ENCODE peak calls at places on chromosomes 4 and X, in five cellular contexts. Z is natural killer cell, F is G401, Q is psoas muscle, K is GM03348. Y is an unnamed sample.

GRCh38 chr4:1407657-1408333 is 1.6 kb upstream of the NKX1-1 start:
- DNase-seq in F (no peak), Z (no peak), K (no peak), Q (no peak), Y (no peak)

GRCh38 chr4:89949782-89950387 is 55.2 kb downstream of the MMRN1 start:
- DNase-seq in Z (no peak), Q (no peak), K (peak), F (no peak), Y (no peak)

GRCh38 chrX:16022580-16023170 is 100.7 kb upstream of the GRPR start:
- DNase-seq in F (no peak), Q (no peak), K (peak), Z (no peak), Y (no peak)

GRCh38 chr4:151953286-151953685 is 192.5 kb upstream of the GATB start:
- DNase-seq in Q (no peak), K (no peak), F (no peak), Z (no peak), Y (no peak)

GRCh38 chr4:118351851-118352827 is 664 bp downstream of the PRSS12 start:
- DNase-seq in Z (no peak), F (peak), Q (peak), K (peak), Y (no peak)

GRCh38 chr4:8721621-8722020 is 129.1 kb downstream of the CPZ start:
- DNase-seq in Z (no peak), Q (no peak), K (no peak), F (no peak), Y (no peak)

GRCh38 chr4:66602622-66603021 is 932.3 kb upstream of the EPHA5 start:
- DNase-seq in K (no peak), Z (no peak), Q (no peak), F (no peak), Y (no peak)

GRCh38 chrX:19257001-19257400 is 86.7 kb upstream of the PDHA1 start:
- DNase-seq in Z (no peak), K (no peak), Q (no peak), F (no peak), Y (no peak)

GRCh38 chr4:30262379-30262778 is 457.8 kb upstream of the PCDH7 start:
- DNase-seq in K (no peak), Z (no peak), F (no peak), Q (no peak), Y (no peak)

GRCh38 chr4:10140866-10141759 is 24.5 kb upstream of the WDR1 start:
- DNase-seq in Z (no peak), F (no peak), K (no peak), Q (no peak), Y (no peak)

GRCh38 chr4:141899541-141899940 is 263.2 kb downstream of the IL15 start:
- DNase-seq in Q (no peak), F (no peak), Z (no peak), K (peak), Y (no peak)

GRCh38 chrX:125492439-125492838 is 172.8 kb downstream of the TEX13C start:
- DNase-seq in F (no peak), Z (no peak), Q (no peak), K (no peak), Y (no peak)

GRCh38 chr4:121900132-121900983 is 30.1 kb upstream of the BBS7 start:
- DNase-seq in K (peak), Q (no peak), F (peak), Z (peak), Y (no peak)

GRCh38 chr4:178387756-178388155 is 945.5 kb upstream of the AGA start:
- DNase-seq in K (no peak), Z (no peak), Q (no peak), F (no peak), Y (no peak)

GRCh38 chr4:151430737-151431457 is 21.9 kb downstream of the FHIP1A start:
- DNase-seq in K (no peak), Z (no peak), Q (no peak), F (no peak), Y (no peak)

GRCh38 chrX:122565952-122566351 is 618.1 kb upstream of the GRIA3 start:
- DNase-seq in Z (no peak), K (peak), F (no peak), Q (no peak), Y (no peak)

GRCh38 chrX:6074532-6074931 is 154.1 kb downstream of the NLGN4X start:
- DNase-seq in Q (no peak), Z (no peak), K (no peak), F (no peak), Y (no peak)

GRCh38 chrX:73855546-73855945 is 292.5 kb downstream of the CHIC1 start:
- DNase-seq in F (peak), Q (peak), Z (peak), K (peak), Y (no peak)

GRCh38 chrX:17917945-17918577 is 57.0 kb upstream of the RAI2 start:
- DNase-seq in Q (no peak), F (no peak), Z (no peak), K (no peak), Y (no peak)

Y was measured in D721Med.